ENCODE peak calls at places on chromosomes 2 and 18, in five cellular contexts. E, I, W, C and J are unnamed samples.

GRCh38 chr2:152505495-152505906 is 170.5 kb downstream of the FMNL2 start:
- DNase-seq in E (no peak), I (no peak), W (peak; percentile 92), C (no peak), J (peak; percentile 81)

GRCh38 chr18:55588876-55589595 is 1.0 kb upstream of the TCF4 start:
- DNase-seq in E (no peak), I (no peak), W (peak; percentile 48), C (no peak), J (peak; percentile 1)

GRCh38 chr2:128362889-128363228 is 44.2 kb upstream of the HS6ST1 start:
- DNase-seq in E (no peak), I (no peak), W (peak; percentile 60), C (peak; percentile 98), J (peak; percentile 84)

GRCh38 chr18:8705941-8706544 is 687 bp downstream of the MTCL1 start:
- DNase-seq in E (peak; percentile 21), I (no peak), W (peak; percentile 52), C (no peak), J (no peak)

GRCh38 chr2:170818294-170819104 is 1.8 kb downstream of the GAD1 start:
- DNase-seq in E (no peak), I (no peak), W (no peak), C (no peak), J (no peak)

GRCh38 chr2:199798881-199799580 is 52.0 kb downstream of the FTCDNL1 start:
- DNase-seq in E (no peak), I (no peak), W (no peak), C (no peak), J (no peak)

GRCh38 chr2:237343993-237344392 is 70.0 kb downstream of the COL6A3 start:
- DNase-seq in E (no peak), I (no peak), W (no peak), C (no peak), J (no peak)

GRCh38 chr2:174621323-174621722 is 23.7 kb upstream of the WIPF1 start:
- DNase-seq in E (no peak), I (no peak), W (no peak), C (no peak), J (no peak)

GRCh38 chr18:39834636-39835035 is 2120.4 kb upstream of the PIK3C3 start:
- DNase-seq in E (no peak), I (no peak), W (no peak), C (no peak), J (no peak)

GRCh38 chr18:37710731-37711130 is 145.1 kb upstream of the CELF4 start:
- DNase-seq in E (no peak), I (no peak), W (no peak), C (no peak), J (no peak)

GRCh38 chr2:19114754-19115231 is 243.6 kb downstream of the OSR1 start:
- DNase-seq in E (no peak), I (no peak), W (peak; percentile 20), C (no peak), J (no peak)